ENCODE peak calls at places on chromosomes 12 and 14, in six cellular contexts. G is HFF-Myc; B is keratinocyte; W is epithelial cell of proximal tubule; O is CD8-positive, alpha-beta memory T cell; C is adipocyte. N is an unnamed sample.

GRCh38 chr14:28763914-28764848 is 2.4 kb upstream of the FOXG1 start:
- DNase-seq in C (no peak), G (no peak), O (no peak), B (no peak), W (no peak), N (no peak)

GRCh38 chr12:31118831-31119530 is 45.3 kb downstream of the DDX11 start:
- DNase-seq in O (peak; percentile 21), C (peak; percentile 19), B (no peak), W (no peak), G (no peak), N (peak; percentile 25)

GRCh38 chr12:104469066-104469465 is 12.3 kb downstream of the CHST11 start:
- DNase-seq in B (no peak), C (no peak), G (no peak), O (no peak), W (no peak), N (no peak)

GRCh38 chr14:33568935-33569579 is 381.8 kb downstream of the EGLN3 start:
- DNase-seq in C (peak; percentile 13), G (no peak), O (no peak), B (no peak), W (no peak), N (no peak)

GRCh38 chr12:82803201-82803600 is 116.5 kb downstream of the TMTC2 start:
- DNase-seq in G (no peak), O (no peak), B (no peak), W (no peak), C (no peak), N (no peak)

GRCh38 chr12:57628280-57629191 is 4.5 kb downstream of the B4GALNT1 start:
- DNase-seq in W (no peak), O (no peak), G (no peak), B (no peak), C (no peak), N (no peak)

GRCh38 chr14:75323571-75323970 is 44.9 kb downstream of the FOS start:
- DNase-seq in O (no peak), W (no peak), G (no peak), B (no peak), C (peak; percentile 49), N (no peak)

GRCh38 chr12:6266431-6267006 is 44.0 kb upstream of the PLEKHG6 start:
- DNase-seq in O (no peak), B (no peak), C (peak; percentile 52), G (no peak), W (no peak), N (no peak)

GRCh38 chr14:31420013-31420318 is 384 bp downstream of the HEATR5A start:
- DNase-seq in W (no peak), B (no peak), G (no peak), O (peak; percentile 10), C (no peak), N (no peak)

GRCh38 chr12:2691001-2691339 is 103.8 kb upstream of the FKBP4 start:
- DNase-seq in W (no peak), G (no peak), C (no peak), B (no peak), O (peak; percentile 49), N (peak; percentile 75)

GRCh38 chr12:7994731-7995205 is 37.7 kb upstream of the FOXJ2 start:
- DNase-seq in G (peak; percentile 96), O (no peak), W (no peak), B (peak; percentile 77), C (peak; percentile 77), N (no peak)

GRCh38 chr14:105091335-105092123 is 26.3 kb upstream of the GPR132 start:
- DNase-seq in C (peak; percentile 50), B (peak; percentile 95), O (no peak), G (no peak), W (peak; percentile 60), N (no peak)

GRCh38 chr14:93648440-93649168 is 139.7 kb downstream of the PRIMA1 start:
- DNase-seq in W (no peak), O (no peak), B (no peak), C (peak; percentile 1), G (peak; percentile 3), N (peak; percentile 41)
- H3K4me3 ChIP-seq in W (no peak overlapping the region), O (no peak overlapping the region), B (no peak overlapping the region), C (no peak overlapping the region), G (no peak overlapping the region), N (no peak overlapping the region)

GRCh38 chr12:11227373-11227772 is 40.6 kb upstream of the TAS2R42 start:
- DNase-seq in O (no peak), B (no peak), W (no peak), C (no peak), G (no peak), N (no peak)
- H3K4me3 ChIP-seq in O (no peak overlapping the region), B (no peak overlapping the region), W (no peak overlapping the region), C (no peak overlapping the region), G (no peak overlapping the region), N (no peak overlapping the region)

GRCh38 chr14:65255029-65255545 is 152.8 kb upstream of the MAX start:
- DNase-seq in C (peak; percentile 67), O (no peak), W (no peak), B (no peak), G (no peak), N (no peak)
- H3K4me3 ChIP-seq in C (no peak overlapping the region), O (no peak overlapping the region), W (no peak overlapping the region), B (no peak overlapping the region), G (no peak overlapping the region), N (no peak overlapping the region)

GRCh38 chr14:73811164-73811503 is 40.5 kb upstream of the PTGR2 start:
- DNase-seq in W (no peak), O (no peak), C (no peak), B (no peak), G (no peak), N (no peak)
- H3K4me3 ChIP-seq in W (no peak overlapping the region), O (no peak overlapping the region), C (no peak overlapping the region), B (no peak overlapping the region), G (no peak overlapping the region), N (no peak overlapping the region)

GRCh38 chr12:4810219-4810671 is 90.0 kb downstream of the GALNT8 start:
- DNase-seq in G (no peak), W (no peak), B (no peak), O (no peak), C (no peak), N (no peak)
- H3K4me3 ChIP-seq in G (no peak overlapping the region), W (no peak overlapping the region), B (no peak overlapping the region), O (no peak overlapping the region), C (no peak overlapping the region), N (no peak overlapping the region)

GRCh38 chr12:114425031-114425626 is 19.2 kb upstream of the TBX5 start:
- DNase-seq in G (no peak), W (peak; percentile 32), C (no peak), O (no peak), B (no peak), N (no peak)
- H3K4me3 ChIP-seq in G (no peak overlapping the region), W (no peak overlapping the region), C (no peak overlapping the region), O (no peak overlapping the region), B (no peak overlapping the region), N (no peak overlapping the region)